ENCODE peak calls at places on chromosomes 16 and 17, in four cellular contexts. Z, Y, M and W are unnamed samples.
A peak's percentile ranks its signal among the peaks of the same experiment; 100 is the strongest.

GRCh38 chr17:77923135-77923534 is 35.4 kb upstream of the TNRC6C start:
- DNase-seq in M (no peak), Y (no peak), Z (no peak), W (no peak)

GRCh38 chr16:47492428-47493357 is 31.6 kb downstream of the PHKB start:
- DNase-seq in Z (no peak), M (no peak), Y (no peak), W (peak; percentile 92)

GRCh38 chr16:847681-848445 is 47.3 kb upstream of the GNG13 start:
- DNase-seq in Z (no peak), M (no peak), Y (no peak), W (no peak)

GRCh38 chr17:59846391-59847165 is 46.2 kb downstream of the TUBD1 start:
- DNase-seq in Y (no peak), Z (no peak), M (no peak), W (peak; percentile 99)

GRCh38 chr17:17344507-17345293 is 41.5 kb downstream of the NT5M start:
- DNase-seq in M (no peak), Y (no peak), Z (no peak), W (peak; percentile 68)

GRCh38 chr17:20206068-20206467 is 196.9 kb downstream of the SPECC1 start:
- DNase-seq in M (no peak), Y (no peak), Z (no peak), W (no peak)

GRCh38 chr16:68375801-68376536 is 65.2 kb downstream of the PRMT7 start:
- DNase-seq in Z (no peak), Y (no peak), M (no peak), W (no peak)

GRCh38 chr16:11254913-11255736 is 879 bp downstream of the SOCS1 start:
- DNase-seq in Z (peak; percentile 56), Y (no peak), M (no peak), W (no peak)

GRCh38 chr17:17300624-17301568 is 2.3 kb upstream of the NT5M start:
- DNase-seq in Z (peak; percentile 91), Y (no peak), M (no peak), W (no peak)

GRCh38 chr17:47239663-47240374 is 13.8 kb upstream of the ITGB3 start:
- DNase-seq in M (peak; percentile 64), Y (peak; percentile 22), Z (no peak), W (no peak)

GRCh38 chr17:43570518-43570928 is 24.4 kb upstream of the ETV4 start:
- DNase-seq in Y (no peak), Z (no peak), M (no peak), W (no peak)

GRCh38 chr17:1108560-1108809 is 71.3 kb downstream of the ABR start:
- DNase-seq in Y (no peak), Z (peak; percentile 61), M (no peak), W (no peak)

GRCh38 chr17:79936661-79937434 is 97.6 kb upstream of the CBX4 start:
- DNase-seq in Z (no peak), M (no peak), Y (peak; percentile 40), W (no peak)

GRCh38 chr17:32819035-32819434 is 57.9 kb downstream of the MYO1D start:
- DNase-seq in Y (no peak), Z (no peak), M (no peak), W (no peak)

GRCh38 chr16:668519-669171 is 713 bp downstream of the RHOT2 start:
- DNase-seq in Y (no peak), M (no peak), Z (peak; percentile 17), W (no peak)

GRCh38 chr17:68459030-68459376 is 1.7 kb upstream of the WIPI1 start:
- DNase-seq in M (no peak), Z (no peak), Y (no peak), W (no peak)

GRCh38 chr17:56914641-56915263 is 903 bp upstream of the TRIM25 start:
- DNase-seq in Z (no peak), M (no peak), Y (peak; percentile 17), W (no peak)

GRCh38 chr17:45311762-45312476 is 4.9 kb downstream of the MAP3K14 start:
- DNase-seq in M (no peak), Z (no peak), Y (no peak), W (peak; percentile 96)

GRCh38 chr16:73062640-73063283 is 14.8 kb upstream of the ZFHX3 start:
- DNase-seq in Y (no peak), Z (peak; percentile 78), M (no peak), W (no peak)